ENCODE peak calls at places on chromosomes 12 and 14, in eight cellular contexts. P, T, B, G, D, V, L and A are unnamed samples.

GRCh38 chr14:105184461-105184860 is 3.3 kb upstream of the NUDT14 start:
- DNase-seq in P (no peak), T (no peak), B (no peak), G (no peak), D (no peak), V (no peak), L (no peak), A (no peak)

GRCh38 chr12:1108276-1108675 is 117.3 kb downstream of the ERC1 start:
- DNase-seq in P (no peak), T (no peak), B (no peak), G (no peak), D (no peak), V (no peak), L (no peak), A (no peak)

GRCh38 chr14:103679351-103679750 is 35.9 kb downstream of the XRCC3 start:
- DNase-seq in P (no peak), T (no peak), B (no peak), G (no peak), D (peak), V (no peak), L (peak), A (no peak)

GRCh38 chr12:62715086-62715786 is 219.7 kb downstream of the PPM1H start:
- DNase-seq in P (no peak), T (peak), B (no peak), G (no peak), D (no peak), V (no peak), L (no peak), A (no peak)

GRCh38 chr14:28482644-28483043 is 283.9 kb upstream of the FOXG1 start:
- DNase-seq in P (no peak), T (no peak), B (no peak), G (no peak), D (no peak), V (no peak), L (no peak), A (no peak)

GRCh38 chr14:100709252-100709955 is 17.3 kb upstream of the DLK1 start:
- DNase-seq in P (no peak), T (peak), B (no peak), G (no peak), D (peak), V (peak), L (no peak), A (no peak)

GRCh38 chr12:52662093-52663006 is 10.3 kb upstream of the KRT2 start:
- DNase-seq in P (no peak), T (no peak), B (no peak), G (no peak), D (no peak), V (no peak), L (no peak), A (no peak)

GRCh38 chr12:643478-644292 is 19.6 kb downstream of the NINJ2 start:
- DNase-seq in P (no peak), T (no peak), B (no peak), G (no peak), D (peak), V (no peak), L (no peak), A (no peak)

GRCh38 chr12:87618199-87618598 is 411.0 kb downstream of the C12orf50 start:
- DNase-seq in P (no peak), T (no peak), B (no peak), G (no peak), D (no peak), V (no peak), L (no peak), A (no peak)

GRCh38 chr14:99677231-99677891 is 6.7 kb upstream of the CYP46A1 start:
- DNase-seq in P (no peak), T (no peak), B (no peak), G (no peak), D (no peak), V (peak), L (no peak), A (no peak)

GRCh38 chr12:109888179-109889020 is 8.1 kb upstream of the GLTP start:
- DNase-seq in P (no peak), T (no peak), B (no peak), G (no peak), D (no peak), V (peak), L (peak), A (no peak)

GRCh38 chr14:67722293-67722692 is 20.6 kb downstream of the RDH12 start:
- DNase-seq in P (peak), T (peak), B (no peak), G (no peak), D (peak), V (peak), L (no peak), A (peak)

GRCh38 chr14:55512421-55512820 is 67.6 kb upstream of the KTN1 start:
- DNase-seq in P (no peak), T (no peak), B (no peak), G (no peak), D (no peak), V (peak), L (no peak), A (no peak)

GRCh38 chr12:25796523-25797000 is 161.9 kb upstream of the RASSF8 start:
- DNase-seq in P (no peak), T (no peak), B (no peak), G (no peak), D (no peak), V (peak), L (no peak), A (no peak)

GRCh38 chr12:6819069-6820030 is 2.3 kb upstream of the GPR162 start:
- DNase-seq in P (no peak), T (no peak), B (no peak), G (no peak), D (no peak), V (no peak), L (no peak), A (no peak)

GRCh38 chr12:6326316-6326959 is 15.4 kb downstream of the TNFRSF1A start:
- DNase-seq in P (no peak), T (peak), B (no peak), G (no peak), D (no peak), V (no peak), L (peak), A (no peak)

GRCh38 chr12:125145196-125145595 is 80.0 kb downstream of the AACS start:
- DNase-seq in P (no peak), T (no peak), B (no peak), G (no peak), D (no peak), V (no peak), L (no peak), A (no peak)

GRCh38 chr14:28240909-28241308 is 525.7 kb upstream of the FOXG1 start:
- DNase-seq in P (no peak), T (no peak), B (no peak), G (no peak), D (no peak), V (no peak), L (no peak), A (no peak)

GRCh38 chr12:130066742-130067141 is 95.5 kb upstream of the FZD10 start:
- DNase-seq in P (no peak), T (no peak), B (no peak), G (no peak), D (no peak), V (no peak), L (no peak), A (no peak)

GRCh38 chr12:50103351-50103750 is 457 bp upstream of the GPD1 start:
- DNase-seq in P (no peak), T (no peak), B (no peak), G (no peak), D (no peak), V (no peak), L (no peak), A (no peak)

GRCh38 chr12:8089718-8090117 is 7.6 kb downstream of the NECAP1 start:
- DNase-seq in P (no peak), T (no peak), B (no peak), G (no peak), D (no peak), V (no peak), L (no peak), A (no peak)

GRCh38 chr14:76306131-76306530 is 69.8 kb upstream of the ESRRB start:
- DNase-seq in P (no peak), T (no peak), B (no peak), G (no peak), D (no peak), V (no peak), L (no peak), A (no peak)

GRCh38 chr12:122749569-122750332 is 2.9 kb upstream of the DENR start:
- DNase-seq in P (no peak), T (no peak), B (no peak), G (no peak), D (no peak), V (no peak), L (no peak), A (no peak)

GRCh38 chr12:76820888-76821482 is 57.1 kb downstream of the ZDHHC17 start:
- DNase-seq in P (no peak), T (peak), B (no peak), G (no peak), D (no peak), V (peak), L (peak), A (no peak)

GRCh38 chr14:105317546-105317945 is 3.0 kb downstream of the PACS2 start:
- DNase-seq in P (no peak), T (no peak), B (no peak), G (peak), D (no peak), V (peak), L (no peak), A (no peak)

GRCh38 chr14:76904740-76905569 is 78.7 kb downstream of the LRRC74A start:
- DNase-seq in P (no peak), T (no peak), B (peak), G (peak), D (peak), V (peak), L (peak), A (no peak)

GRCh38 chr14:104794099-104794498 is 1.4 kb downstream of the AKT1 start:
- DNase-seq in P (no peak), T (peak), B (no peak), G (no peak), D (peak), V (peak), L (peak), A (no peak)

GRCh38 chr14:23300687-23301223 is 1.9 kb downstream of the PPP1R3E start:
- DNase-seq in P (no peak), T (no peak), B (no peak), G (no peak), D (peak), V (peak), L (no peak), A (peak)

GRCh38 chr12:80684077-80684495 is 23.3 kb upstream of the MYF6 start:
- DNase-seq in P (no peak), T (no peak), B (no peak), G (no peak), D (no peak), V (no peak), L (no peak), A (no peak)

GRCh38 chr14:104741803-104742251 is 11.1 kb upstream of the SIVA1 start:
- DNase-seq in P (no peak), T (no peak), B (no peak), G (no peak), D (no peak), V (no peak), L (no peak), A (no peak)

GRCh38 chr12:188910-189621 is 24.9 kb downstream of the SLC6A12 start:
- DNase-seq in P (no peak), T (peak), B (no peak), G (no peak), D (peak), V (peak), L (peak), A (peak)